ENCODE peak calls at places on chromosomes 3 and 15, in seven cellular contexts. C is dorsolateral prefrontal cortex, T is psoas muscle, F is cardiac muscle cell, O is hepatocyte, Q is SJCRH30, N is body of pancreas. P is an unnamed sample.

GRCh38 chr15:101198820-101199219 is 53.0 kb downstream of the CHSY1 start:
- DNase-seq in C (no peak), T (no peak), F (no peak), O (no peak), Q (peak), N (no peak), P (no peak)

GRCh38 chr15:38216763-38217162 is 35.9 kb upstream of the SPRED1 start:
- DNase-seq in C (no peak), T (no peak), F (no peak), O (peak), Q (peak), N (no peak), P (peak)

GRCh38 chr15:37873336-37873735 is 61.1 kb upstream of the TMCO5A start:
- DNase-seq in C (no peak), T (no peak), F (no peak), O (no peak), Q (no peak), N (no peak), P (no peak)

GRCh38 chr3:30747771-30748281 is 141.4 kb downstream of the TGFBR2 start:
- DNase-seq in C (no peak), T (no peak), F (peak), O (peak), Q (no peak), N (no peak), P (peak)

GRCh38 chr3:111998661-111999641 is at the start of gene TAGLN3:
- DNase-seq in C (peak), T (no peak), F (peak), O (peak), Q (peak), N (peak), P (no peak)

GRCh38 chr3:43584043-43584826 is 37.6 kb downstream of the ANO10 start:
- DNase-seq in C (no peak), T (no peak), F (no peak), O (no peak), Q (no peak), N (no peak), P (no peak)

GRCh38 chr3:192187485-192188051 is 539.8 kb downstream of the FGF12 start:
- DNase-seq in C (no peak), T (no peak), F (no peak), O (no peak), Q (no peak), N (no peak), P (no peak)

GRCh38 chr15:50183112-50183794 is 1.3 kb downstream of the SLC27A2 start:
- DNase-seq in C (no peak), T (no peak), F (peak), O (no peak), Q (no peak), N (no peak), P (no peak)

GRCh38 chr3:109050591-109051167 is 67.3 kb downstream of the MORC1 start:
- DNase-seq in C (no peak), T (no peak), F (peak), O (peak), Q (peak), N (peak), P (peak)

GRCh38 chr3:129992781-129993180 is 18.3 kb downstream of the TRH start:
- DNase-seq in C (no peak), T (no peak), F (peak), O (peak), Q (no peak), N (no peak), P (peak)

GRCh38 chr3:112136959-112137693 is 4.1 kb upstream of the GCSAM start:
- DNase-seq in C (no peak), T (no peak), F (peak), O (peak), Q (peak), N (no peak), P (peak)

GRCh38 chr3:20537234-20537633 is 351.2 kb upstream of the SGO1 start:
- DNase-seq in C (no peak), T (no peak), F (no peak), O (no peak), Q (no peak), N (no peak), P (no peak)

GRCh38 chr3:9404680-9405079 is 7.3 kb downstream of the SETD5 start:
- DNase-seq in C (no peak), T (no peak), F (peak), O (no peak), Q (no peak), N (no peak), P (no peak)

GRCh38 chr3:149204390-149204991 is 17.1 kb downstream of the CP start:
- DNase-seq in C (no peak), T (no peak), F (no peak), O (no peak), Q (no peak), N (no peak), P (no peak)

GRCh38 chr3:184230081-184230602 is 757 bp downstream of the VWA5B2 start:
- DNase-seq in C (no peak), T (no peak), F (peak), O (peak), Q (peak), N (peak), P (no peak)

GRCh38 chr3:183455064-183455463 is 26.6 kb upstream of the MCF2L2 start:
- DNase-seq in C (no peak), T (no peak), F (no peak), O (no peak), Q (peak), N (no peak), P (no peak)

GRCh38 chr3:80492162-80492561 is 724.4 kb upstream of the ROBO1 start:
- DNase-seq in C (no peak), T (no peak), F (no peak), O (no peak), Q (no peak), N (no peak), P (no peak)

GRCh38 chr3:171282041-171282440 is 178.2 kb downstream of the TNIK start:
- DNase-seq in C (no peak), T (no peak), F (no peak), O (no peak), Q (no peak), N (no peak), P (no peak)

GRCh38 chr3:40223856-40224255 is 85.7 kb upstream of the EIF1B start:
- DNase-seq in C (no peak), T (no peak), F (no peak), O (no peak), Q (no peak), N (no peak), P (no peak)

GRCh38 chr15:77775373-77775772 is 142.7 kb upstream of the LINGO1 start:
- DNase-seq in C (no peak), T (no peak), F (no peak), O (no peak), Q (no peak), N (no peak), P (no peak)

GRCh38 chr15:75578206-75578947 is 738 bp downstream of the PTPN9 start:
- DNase-seq in C (no peak), T (peak), F (peak), O (peak), Q (peak), N (peak), P (peak)

GRCh38 chr15:59349715-59350420 is 22.8 kb downstream of the MYO1E start:
- DNase-seq in C (no peak), T (peak), F (no peak), O (peak), Q (no peak), N (no peak), P (peak)

GRCh38 chr15:74651251-74651741 is 35.7 kb downstream of the CLK3 start:
- DNase-seq in C (no peak), T (no peak), F (no peak), O (no peak), Q (no peak), N (peak), P (no peak)

GRCh38 chr15:83206387-83206970 is 1.1 kb downstream of the HDGFL3 start:
- DNase-seq in C (no peak), T (no peak), F (no peak), O (no peak), Q (peak), N (no peak), P (peak)

GRCh38 chr3:194098036-194098871 is 37.7 kb upstream of the HES1 start:
- DNase-seq in C (no peak), T (no peak), F (no peak), O (no peak), Q (peak), N (peak), P (no peak)

GRCh38 chr15:68333775-68334470 is 56.4 kb downstream of the FEM1B start:
- DNase-seq in C (no peak), T (peak), F (no peak), O (peak), Q (peak), N (no peak), P (peak)

GRCh38 chr15:98272586-98272985 is 312.1 kb downstream of the ARRDC4 start:
- DNase-seq in C (no peak), T (no peak), F (no peak), O (no peak), Q (no peak), N (no peak), P (no peak)

GRCh38 chr3:42257007-42257406 is 9.0 kb downstream of the CCK start:
- DNase-seq in C (no peak), T (no peak), F (no peak), O (no peak), Q (no peak), N (no peak), P (peak)

GRCh38 chr15:79257454-79257853 is 25.1 kb upstream of the ANKRD34C start:
- DNase-seq in C (no peak), T (no peak), F (no peak), O (no peak), Q (peak), N (no peak), P (no peak)

GRCh38 chr15:93420477-93420876 is 331.5 kb upstream of the RGMA start:
- DNase-seq in C (no peak), T (no peak), F (no peak), O (no peak), Q (no peak), N (no peak), P (no peak)

GRCh38 chr15:77985931-77986480 is 91.5 kb downstream of the TBC1D2B start:
- DNase-seq in C (no peak), T (no peak), F (no peak), O (no peak), Q (no peak), N (no peak), P (no peak)

GRCh38 chr3:186496016-186496415 is 48.2 kb downstream of the CRYGS start:
- DNase-seq in C (no peak), T (no peak), F (no peak), O (no peak), Q (no peak), N (no peak), P (no peak)

GRCh38 chr3:126202281-126203079 is 22.1 kb upstream of the ALDH1L1 start:
- DNase-seq in C (no peak), T (no peak), F (no peak), O (no peak), Q (no peak), N (no peak), P (no peak)

GRCh38 chr15:99616773-99617342 is 51.1 kb downstream of the MEF2A start:
- DNase-seq in C (no peak), T (no peak), F (no peak), O (no peak), Q (no peak), N (no peak), P (no peak)

GRCh38 chr15:85615930-85616329 is 178.8 kb downstream of the KLHL25 start:
- DNase-seq in C (no peak), T (no peak), F (peak), O (peak), Q (peak), N (no peak), P (peak)

GRCh38 chr3:172305552-172305951 is 142.7 kb downstream of the GHSR start:
- DNase-seq in C (no peak), T (no peak), F (no peak), O (peak), Q (no peak), N (peak), P (peak)
- H3K27ac ChIP-seq in C (no peak), T (no peak), F (no peak), O (peak), Q (no peak), N (peak), P (no peak)

GRCh38 chr3:114893361-114893760 is 253.7 kb downstream of the ZBTB20 start:
- DNase-seq in C (no peak), T (no peak), F (no peak), O (no peak), Q (no peak), N (no peak), P (no peak)

GRCh38 chr3:114887806-114888205 is 259.3 kb downstream of the ZBTB20 start:
- DNase-seq in C (no peak), T (no peak), F (no peak), O (no peak), Q (no peak), N (no peak), P (no peak)

GRCh38 chr3:114892880-114893279 is 254.2 kb downstream of the ZBTB20 start:
- DNase-seq in C (no peak), T (no peak), F (no peak), O (no peak), Q (no peak), N (peak), P (no peak)

GRCh38 chr3:114896978-114897377 is 250.1 kb downstream of the ZBTB20 start:
- DNase-seq in C (no peak), T (no peak), F (no peak), O (no peak), Q (no peak), N (no peak), P (no peak)

DNA sequence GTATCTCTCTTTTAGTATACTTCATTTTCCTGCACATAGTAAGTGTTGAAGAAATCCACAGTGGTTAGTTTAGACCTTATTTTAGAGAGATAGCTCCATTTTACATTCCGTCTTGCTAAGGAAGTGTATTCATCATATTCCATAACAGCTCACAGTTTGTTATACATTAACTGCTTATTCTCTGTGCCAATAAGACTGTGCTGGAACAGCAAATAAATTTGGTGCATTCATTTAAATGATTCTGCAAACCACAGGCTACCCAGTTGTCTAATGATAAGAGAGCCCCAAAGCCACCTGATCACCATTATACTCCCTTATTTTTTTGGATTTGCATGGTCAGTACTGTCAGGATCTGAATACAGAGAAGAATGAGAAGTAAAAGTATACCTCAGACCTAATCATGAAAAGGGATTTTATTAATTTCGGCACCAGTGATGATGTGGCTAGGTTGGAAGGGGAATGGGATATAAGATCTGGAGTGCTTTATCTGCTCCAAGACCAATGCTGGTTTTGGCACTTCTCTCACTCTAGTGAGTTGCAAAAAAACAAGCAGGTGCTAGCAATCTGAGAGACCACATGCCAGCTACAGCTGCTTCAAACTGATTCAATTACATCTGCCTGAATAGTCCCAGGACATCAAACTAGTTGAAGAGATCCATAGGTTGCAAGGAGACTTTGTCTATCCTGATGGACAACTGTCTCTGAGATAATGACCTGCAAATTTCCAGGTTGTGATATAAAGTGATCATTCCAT is 254.8 kb downstream of the ZBTB20 start:
- DNase-seq in C (no peak), T (no peak), F (no peak), O (no peak), Q (peak), N (peak), P (no peak)
- H3K27ac ChIP-seq in C (no peak), T (peak), F (no peak), O (no peak), Q (peak), N (peak), P (no peak)

DNA sequence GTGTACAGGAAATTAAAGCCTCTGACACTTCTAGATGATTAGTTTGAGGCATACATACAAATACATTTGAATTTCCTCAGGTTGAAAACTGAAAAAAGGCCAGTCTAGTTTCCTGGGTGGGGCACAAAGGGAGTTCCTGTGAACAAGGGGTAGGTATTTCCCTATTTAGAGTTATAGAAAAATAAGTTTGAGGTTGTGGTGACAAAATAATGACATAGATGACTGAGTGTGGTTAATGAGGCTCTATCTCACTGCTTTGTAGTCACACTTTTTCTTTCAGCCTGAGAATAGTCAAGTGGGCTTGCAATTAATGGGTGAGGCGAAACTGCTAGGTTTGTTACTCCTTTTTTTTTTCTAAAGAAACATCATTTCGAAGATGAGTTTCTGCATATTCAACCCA is 4.3 kb downstream of the SLCO3A1 start:
- DNase-seq in C (no peak), T (no peak), F (no peak), O (no peak), Q (no peak), N (no peak), P (no peak)
- H3K27ac ChIP-seq in C (no peak), T (no peak), F (no peak), O (no peak), Q (no peak), N (no peak), P (no peak)

GRCh38 chr3:12590096-12590495 is 33.2 kb downstream of the MKRN2 start:
- DNase-seq in C (no peak), T (no peak), F (no peak), O (no peak), Q (no peak), N (no peak), P (no peak)

GRCh38 chr3:12591456-12591855 is 34.6 kb downstream of the MKRN2 start:
- DNase-seq in C (no peak), T (no peak), F (no peak), O (no peak), Q (no peak), N (no peak), P (no peak)

GRCh38 chr3:12588674-12589054 is 31.8 kb downstream of the MKRN2 start:
- DNase-seq in C (no peak), T (no peak), F (no peak), O (no peak), Q (no peak), N (no peak), P (no peak)

GRCh38 chr3:12588039-12588673 is 31.3 kb downstream of the MKRN2 start:
- DNase-seq in C (no peak), T (no peak), F (no peak), O (no peak), Q (no peak), N (no peak), P (peak)

GRCh38 chr3:12591997-12592715 is 35.3 kb downstream of the MKRN2 start:
- DNase-seq in C (no peak), T (no peak), F (no peak), O (no peak), Q (no peak), N (no peak), P (no peak)
- H3K27ac ChIP-seq in C (no peak), T (peak), F (peak), O (no peak), Q (no peak), N (peak), P (no peak)

GRCh38 chr3:159787794-159788205 is 200.8 kb upstream of the IL12A start:
- DNase-seq in C (no peak), T (no peak), F (no peak), O (peak), Q (peak), N (no peak), P (no peak)
- H3K27ac ChIP-seq in C (peak), T (no peak), F (no peak), O (peak), Q (peak), N (no peak), P (peak)

GRCh38 chr15:35215095-35215494 is 130.0 kb upstream of the NANOGP8 start:
- DNase-seq in C (no peak), T (no peak), F (no peak), O (no peak), Q (no peak), N (no peak), P (no peak)

DNA sequence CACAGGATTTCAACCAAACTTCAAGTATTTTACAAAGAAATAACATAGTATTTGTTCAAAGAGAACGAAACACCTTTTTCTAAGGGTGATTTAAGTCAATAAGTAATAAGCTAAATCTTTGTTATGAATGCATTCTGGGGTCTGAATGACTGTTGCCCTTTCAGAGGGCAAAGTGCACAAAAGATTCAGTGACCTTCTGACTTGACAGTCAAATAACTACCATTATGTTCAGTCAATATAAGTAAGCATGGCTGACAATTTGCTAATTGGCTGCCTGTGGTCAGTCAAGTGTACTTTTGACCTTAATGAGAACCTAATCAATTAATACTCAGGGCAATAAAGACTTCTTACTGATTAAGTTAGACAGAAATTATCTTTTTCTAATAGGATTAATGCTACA is 133.1 kb upstream of the NANOGP8 start:
- DNase-seq in C (no peak), T (no peak), F (no peak), O (no peak), Q (no peak), N (no peak), P (no peak)
- H3K27ac ChIP-seq in C (no peak), T (no peak), F (no peak), O (no peak), Q (no peak), N (no peak), P (no peak)

P was measured in RWPE1.